ENCODE peak calls at places on chromosome 21, in six cellular contexts. One of them, this sample, is unnamed. For H3K4me1, the result is how much of the 10 kb centered on the place peaks cover.

GRCh38 chr21:42102516-42102915 is 31.4 kb downstream of the UMODL1 start:
- DNase-seq in heart right ventricle: no peak
- DNase-seq in ascending aorta: no peak
- DNase-seq in adrenal gland: no peak
- DNase-seq in OCI-LY7: no peak
- DNase-seq in fibroblast of lung: no peak
- DNase-seq in this sample: no peak

GRCh38 chr21:14684071-14684470 is 138.0 kb upstream of the SAMSN1 start:
- DNase-seq in heart right ventricle: no peak
- DNase-seq in ascending aorta: no peak
- DNase-seq in adrenal gland: no peak
- DNase-seq in OCI-LY7: peak
- DNase-seq in fibroblast of lung: no peak
- DNase-seq in this sample: no peak

GRCh38 chr21:45562965-45563364 is 20.7 kb upstream of the SLC19A1 start:
- DNase-seq in heart right ventricle: no peak
- DNase-seq in OCI-LY7: no peak
- DNase-seq in ascending aorta: no peak
- DNase-seq in adrenal gland: no peak
- DNase-seq in fibroblast of lung: no peak
- DNase-seq in this sample: no peak

GRCh38 chr21:36513430-36513829 is 33.5 kb upstream of the CLDN14 start:
- DNase-seq in ascending aorta: no peak
- DNase-seq in heart right ventricle: no peak
- DNase-seq in fibroblast of lung: no peak
- DNase-seq in adrenal gland: no peak
- DNase-seq in OCI-LY7: peak
- DNase-seq in this sample: no peak

GRCh38 chr21:41848971-41849580 is 30.1 kb downstream of the PRDM15 start:
- DNase-seq in OCI-LY7: no peak
- DNase-seq in heart right ventricle: no peak
- DNase-seq in ascending aorta: no peak
- DNase-seq in adrenal gland: no peak
- DNase-seq in fibroblast of lung: no peak
- DNase-seq in this sample: no peak

GRCh38 chr21:45952974-45953373 is 28.6 kb upstream of the COL6A1 start:
- DNase-seq in OCI-LY7: no peak
- DNase-seq in fibroblast of lung: no peak
- DNase-seq in heart right ventricle: no peak
- DNase-seq in adrenal gland: no peak
- DNase-seq in ascending aorta: no peak
- DNase-seq in this sample: no peak

GRCh38 chr21:33959680-33960079 is 44.1 kb upstream of the ATP5PO start:
- DNase-seq in ascending aorta: no peak
- DNase-seq in heart right ventricle: no peak
- DNase-seq in fibroblast of lung: no peak
- DNase-seq in OCI-LY7: no peak
- DNase-seq in adrenal gland: no peak
- DNase-seq in this sample: no peak

GRCh38 chr21:33780631-33781030 is 135.0 kb downstream of the ATP5PO start:
- DNase-seq in heart right ventricle: no peak
- DNase-seq in fibroblast of lung: peak
- DNase-seq in OCI-LY7: no peak
- DNase-seq in adrenal gland: no peak
- DNase-seq in ascending aorta: no peak
- DNase-seq in this sample: no peak

GRCh38 chr21:31299291-31300147 is 44.5 kb downstream of the TIAM1 start:
- DNase-seq in fibroblast of lung: no peak
- DNase-seq in heart right ventricle: no peak
- DNase-seq in ascending aorta: no peak
- DNase-seq in OCI-LY7: no peak
- DNase-seq in adrenal gland: no peak
- DNase-seq in this sample: no peak

GRCh38 chr21:41610042-41610839 is 102.3 kb upstream of the TMPRSS2 start:
- DNase-seq in OCI-LY7: peak
- DNase-seq in heart right ventricle: peak
- DNase-seq in adrenal gland: peak
- DNase-seq in fibroblast of lung: peak
- DNase-seq in ascending aorta: peak
- DNase-seq in this sample: peak

GRCh38 chr21:32364387-32364786 is 28.4 kb downstream of the URB1 start:
- DNase-seq in adrenal gland: no peak
- DNase-seq in fibroblast of lung: peak
- DNase-seq in OCI-LY7: no peak
- DNase-seq in heart right ventricle: peak
- DNase-seq in ascending aorta: peak
- DNase-seq in this sample: no peak

GRCh38 chr21:36454079-36454478 is 25.8 kb downstream of the CLDN14 start:
- DNase-seq in heart right ventricle: no peak
- DNase-seq in OCI-LY7: no peak
- DNase-seq in fibroblast of lung: no peak
- DNase-seq in ascending aorta: no peak
- DNase-seq in adrenal gland: no peak
- DNase-seq in this sample: no peak

DNA sequence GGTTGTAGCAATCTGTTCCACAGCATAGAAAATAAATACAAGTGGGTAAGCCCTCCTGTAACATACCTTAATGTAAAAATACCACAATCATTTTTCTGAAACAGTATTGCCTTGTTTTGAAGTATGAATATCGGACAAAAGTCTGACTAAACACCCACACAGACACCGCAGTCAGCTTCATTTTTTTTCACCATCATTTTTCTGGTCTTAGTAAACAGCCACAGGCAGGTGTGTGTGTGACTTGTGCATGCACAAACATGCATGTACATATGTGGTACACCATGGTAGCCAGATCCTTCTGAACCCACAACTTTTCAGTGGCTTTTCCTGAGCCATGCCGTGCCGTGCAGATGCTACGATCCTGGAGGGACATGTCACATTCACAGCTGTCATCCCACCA is 261.7 kb downstream of the PCP4 start:
- DNase-seq in adrenal gland: no peak
- DNase-seq in heart right ventricle: no peak
- DNase-seq in ascending aorta: no peak
- DNase-seq in OCI-LY7: no peak
- DNase-seq in fibroblast of lung: no peak
- DNase-seq in this sample: no peak
- H3K27ac ChIP-seq in adrenal gland: no peak
- H3K27ac ChIP-seq in heart right ventricle: no peak
- H3K27ac ChIP-seq in ascending aorta: no peak
- H3K27ac ChIP-seq in OCI-LY7: no peak
- H3K27ac ChIP-seq in fibroblast of lung: no peak
- H3K27ac ChIP-seq in this sample: no peak

DNA sequence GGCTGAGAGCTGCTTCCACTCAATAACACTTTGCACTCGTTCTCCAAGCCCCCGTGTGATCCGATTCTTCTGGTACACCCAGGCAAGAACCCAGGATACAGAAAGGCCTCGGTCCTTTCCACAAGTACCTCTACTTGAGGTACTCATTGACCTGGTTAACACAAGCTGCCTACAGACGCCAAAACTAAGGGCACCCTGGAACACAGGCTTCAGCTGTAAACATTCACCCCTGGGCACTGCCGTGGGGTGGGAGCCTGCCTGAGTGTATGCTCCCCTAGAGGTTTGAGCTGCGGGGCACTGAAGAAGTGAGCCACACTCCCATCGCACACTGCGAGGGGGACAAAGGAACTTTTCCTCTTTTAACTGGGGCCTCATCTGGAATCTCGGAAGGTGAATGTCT is 30.5 kb downstream of the LRRC3 start:
- DNase-seq in ascending aorta: no peak
- DNase-seq in fibroblast of lung: no peak
- DNase-seq in heart right ventricle: no peak
- DNase-seq in OCI-LY7: no peak
- DNase-seq in adrenal gland: no peak
- DNase-seq in this sample: no peak
- H3K4me3 ChIP-seq in ascending aorta: peak
- H3K4me3 ChIP-seq in fibroblast of lung: no peak
- H3K4me3 ChIP-seq in heart right ventricle: peak
- H3K4me3 ChIP-seq in OCI-LY7: no peak
- H3K4me3 ChIP-seq in adrenal gland: no peak
- H3K4me3 ChIP-seq in this sample: peak

GRCh38 chr21:38819719-38820147 is 14.0 kb downstream of the ETS2 start:
- DNase-seq in ascending aorta: peak
- DNase-seq in adrenal gland: no peak
- DNase-seq in OCI-LY7: no peak
- DNase-seq in fibroblast of lung: peak
- DNase-seq in heart right ventricle: no peak
- DNase-seq in this sample: no peak
- H3K4me1 ChIP-seq in ascending aorta: under half
- H3K4me1 ChIP-seq in adrenal gland: under half
- H3K4me1 ChIP-seq in OCI-LY7: under half
- H3K4me1 ChIP-seq in fibroblast of lung: under half
- H3K4me1 ChIP-seq in heart right ventricle: half or more
- H3K4me1 ChIP-seq in this sample: under half

DNA sequence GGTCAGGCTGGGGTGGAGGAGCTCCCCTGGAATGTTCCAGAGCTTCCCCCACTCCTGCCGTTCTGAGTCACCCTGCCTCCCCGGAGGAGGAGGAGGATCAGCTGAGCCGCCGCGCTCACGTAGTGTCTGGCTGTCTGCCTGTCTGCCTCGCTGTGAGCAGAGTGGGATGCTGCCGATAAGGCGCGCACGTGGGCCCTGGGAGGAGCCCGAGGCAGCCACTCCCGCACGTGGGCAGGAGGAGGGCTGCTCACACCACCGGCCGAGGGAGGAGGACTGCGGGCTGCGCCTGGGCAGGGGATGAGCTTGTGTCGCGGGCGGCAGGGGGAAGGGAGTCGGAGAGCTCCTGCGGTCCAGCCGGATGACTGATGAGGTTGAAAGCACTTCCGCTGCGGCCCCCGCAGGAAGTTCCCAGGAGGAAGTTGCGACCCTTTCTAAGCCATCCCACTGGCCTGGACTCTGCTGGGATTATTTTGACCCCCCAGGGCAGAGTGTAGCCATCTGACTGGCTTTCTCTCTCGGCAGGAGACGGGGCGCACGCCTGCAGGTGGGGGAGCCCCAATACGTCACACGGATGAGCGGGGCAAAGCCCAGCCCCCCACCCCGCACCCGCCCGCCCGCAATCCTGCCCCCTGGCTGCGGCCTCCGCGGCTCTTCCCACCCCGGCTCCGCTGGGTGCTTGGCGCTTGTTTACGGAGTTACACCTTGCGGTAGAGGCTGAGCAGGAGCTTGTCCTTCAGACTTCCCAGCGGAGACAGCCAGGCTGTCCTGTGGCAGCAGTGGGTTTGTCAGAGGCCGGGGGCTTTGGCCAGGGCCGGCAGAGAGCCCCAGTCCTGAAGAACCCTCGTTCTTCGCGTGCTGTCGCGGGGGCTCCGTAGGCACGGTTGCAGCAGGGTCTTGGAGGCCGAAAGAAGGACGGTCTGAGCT is 9.8 kb downstream of the PDXK start:
- DNase-seq in adrenal gland: peak
- DNase-seq in OCI-LY7: peak
- DNase-seq in heart right ventricle: peak
- DNase-seq in ascending aorta: peak
- DNase-seq in fibroblast of lung: peak
- DNase-seq in this sample: peak
- H3K27ac ChIP-seq in adrenal gland: peak
- H3K27ac ChIP-seq in OCI-LY7: no peak
- H3K27ac ChIP-seq in heart right ventricle: peak
- H3K27ac ChIP-seq in ascending aorta: peak
- H3K27ac ChIP-seq in fibroblast of lung: peak
- H3K27ac ChIP-seq in this sample: no peak

DNA sequence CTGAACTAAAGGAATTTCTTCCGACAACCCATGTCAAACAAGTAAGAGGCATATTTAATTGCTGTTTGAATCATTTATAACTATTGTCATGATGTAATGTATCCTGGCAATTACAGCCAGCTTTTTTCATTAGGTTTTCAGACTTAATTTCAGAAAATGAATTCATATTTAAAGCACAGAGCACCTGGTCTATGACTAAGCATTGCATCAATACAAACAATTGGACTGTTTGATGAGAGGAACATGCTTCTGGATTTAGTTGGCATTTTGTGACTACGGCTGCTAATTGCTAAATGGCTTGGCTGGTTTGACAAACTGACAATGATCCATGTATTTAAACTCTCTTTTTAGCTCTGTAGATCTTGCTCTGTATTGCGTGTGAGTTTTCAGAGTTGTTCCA is 853.4 kb downstream of the NCAM2 start:
- DNase-seq in ascending aorta: no peak
- DNase-seq in OCI-LY7: no peak
- DNase-seq in heart right ventricle: no peak
- DNase-seq in adrenal gland: no peak
- DNase-seq in fibroblast of lung: peak
- DNase-seq in this sample: no peak
- H3K4me3 ChIP-seq in ascending aorta: no peak
- H3K4me3 ChIP-seq in OCI-LY7: no peak
- H3K4me3 ChIP-seq in heart right ventricle: no peak
- H3K4me3 ChIP-seq in adrenal gland: no peak
- H3K4me3 ChIP-seq in fibroblast of lung: no peak
- H3K4me3 ChIP-seq in this sample: no peak

GRCh38 chr21:35234725-35235124 is 185.6 kb upstream of the RUNX1 start:
- DNase-seq in heart right ventricle: no peak
- DNase-seq in ascending aorta: no peak
- DNase-seq in adrenal gland: no peak
- DNase-seq in fibroblast of lung: no peak
- DNase-seq in OCI-LY7: peak
- DNase-seq in this sample: no peak
- H3K4me1 ChIP-seq in heart right ventricle: under half
- H3K4me1 ChIP-seq in ascending aorta: under half
- H3K4me1 ChIP-seq in adrenal gland: under half
- H3K4me1 ChIP-seq in fibroblast of lung: under half
- H3K4me1 ChIP-seq in OCI-LY7: half or more
- H3K4me1 ChIP-seq in this sample: under half

GRCh38 chr21:38816400-38816973 is 10.8 kb downstream of the ETS2 start:
- DNase-seq in fibroblast of lung: no peak
- DNase-seq in ascending aorta: no peak
- DNase-seq in adrenal gland: no peak
- DNase-seq in OCI-LY7: no peak
- DNase-seq in heart right ventricle: no peak
- DNase-seq in this sample: no peak
- H3K27ac ChIP-seq in fibroblast of lung: no peak
- H3K27ac ChIP-seq in ascending aorta: peak
- H3K27ac ChIP-seq in adrenal gland: no peak
- H3K27ac ChIP-seq in OCI-LY7: no peak
- H3K27ac ChIP-seq in heart right ventricle: no peak
- H3K27ac ChIP-seq in this sample: no peak

GRCh38 chr21:26844258-26845065 is 747 bp downstream of the ADAMTS1 start:
- DNase-seq in heart right ventricle: peak
- DNase-seq in ascending aorta: peak
- DNase-seq in OCI-LY7: no peak
- DNase-seq in adrenal gland: no peak
- DNase-seq in fibroblast of lung: peak
- DNase-seq in this sample: no peak
- H3K4me3 ChIP-seq in heart right ventricle: peak
- H3K4me3 ChIP-seq in ascending aorta: peak
- H3K4me3 ChIP-seq in OCI-LY7: no peak
- H3K4me3 ChIP-seq in adrenal gland: peak
- H3K4me3 ChIP-seq in fibroblast of lung: peak
- H3K4me3 ChIP-seq in this sample: peak